ENCODE peak calls at places on chromosomes 7 and 10, in ten cellular contexts. S, W, E, V, D, G, Z, K, I and H are unnamed samples.

GRCh38 chr10:7424315-7424714 is 13.5 kb upstream of the SFMBT2 start:
- DNase-seq in S (no peak), W (peak), E (no peak), V (no peak), D (no peak), G (no peak), Z (no peak), K (no peak), I (no peak), H (no peak)

GRCh38 chr10:132429281-132430230 is 32.6 kb downstream of the PWWP2B start:
- DNase-seq in S (no peak), W (no peak), E (peak), V (no peak), D (peak), G (no peak), Z (no peak), K (no peak), I (no peak), H (no peak)

GRCh38 chr7:753190-753589 is 26.1 kb upstream of the PRKAR1B start:
- DNase-seq in S (no peak), W (no peak), E (no peak), V (no peak), D (peak), G (no peak), Z (no peak), K (no peak), I (no peak), H (no peak)

GRCh38 chr10:80356563-80356999 is at the start of the genes DYDC1 and DYDC2:
- DNase-seq in S (no peak), W (peak), E (no peak), V (peak), D (peak), G (no peak), Z (peak), K (peak), I (no peak), H (no peak)

GRCh38 chr10:86711237-86711956 is 43.1 kb downstream of the LDB3 start:
- DNase-seq in S (peak), W (peak), E (peak), V (peak), D (peak), G (peak), Z (peak), K (peak), I (peak), H (peak)

GRCh38 chr10:51183783-51184182 is 109.5 kb downstream of the PRKG1 start:
- DNase-seq in S (no peak), W (no peak), E (no peak), V (no peak), D (no peak), G (no peak), Z (no peak), K (no peak), I (no peak), H (no peak)

GRCh38 chr7:69465262-69465661 is 133.0 kb upstream of the AUTS2 start:
- DNase-seq in S (no peak), W (no peak), E (no peak), V (no peak), D (no peak), G (no peak), Z (no peak), K (peak), I (no peak), H (no peak)

GRCh38 chr10:3668276-3668960 is 116.6 kb downstream of the KLF6 start:
- DNase-seq in S (peak), W (peak), E (peak), V (no peak), D (peak), G (peak), Z (peak), K (peak), I (peak), H (peak)

GRCh38 chr7:112398534-112398933 is 51.7 kb upstream of the IFRD1 start:
- DNase-seq in S (no peak), W (no peak), E (no peak), V (no peak), D (no peak), G (no peak), Z (no peak), K (no peak), I (no peak), H (no peak)